ENCODE peak calls at places on chromosome 18, in seven cellular contexts. B is lower lobe of right lung; J is mesenchymal stem cell; G is hippocampal formation; Z is M059J; W is effector memory CD4-positive, alpha-beta T cell; O is IMR-90. H is an unnamed sample.

GRCh38 chr18:45728341-45729010 is 4.5 kb downstream of the SLC14A1 start:
- DNase-seq in B (no peak), J (no peak), G (no peak), Z (peak; percentile 17), W (no peak), O (peak; percentile 56), H (no peak)

GRCh38 chr18:9550413-9550812 is 63.9 kb downstream of the PPP4R1 start:
- DNase-seq in B (no peak), J (no peak), G (no peak), Z (no peak), W (no peak), O (no peak), H (no peak)

GRCh38 chr18:12907258-12907925 is 23.4 kb upstream of the PTPN2 start:
- DNase-seq in B (no peak), J (no peak), G (no peak), Z (no peak), W (no peak), O (peak; percentile 72), H (no peak)

GRCh38 chr18:23291456-23292205 is 156.3 kb downstream of the CABLES1 start:
- DNase-seq in B (no peak), J (no peak), G (no peak), Z (peak; percentile 86), W (no peak), O (peak; percentile 74), H (no peak)

GRCh38 chr18:59266019-59266369 is 7.3 kb downstream of the RAX start:
- DNase-seq in B (no peak), J (no peak), G (no peak), Z (no peak), W (no peak), O (no peak), H (no peak)

GRCh38 chr18:35478520-35479435 is 19.0 kb downstream of the INO80C start:
- DNase-seq in B (no peak), J (peak; percentile 98), G (peak; percentile 7), Z (peak; percentile 91), W (no peak), O (peak; percentile 86), H (peak; percentile 83)

GRCh38 chr18:72456802-72457201 is 87.3 kb downstream of the CBLN2 start:
- DNase-seq in B (no peak), J (no peak), G (no peak), Z (no peak), W (no peak), O (peak; percentile 14), H (no peak)

GRCh38 chr18:2826581-2826980 is 20.2 kb upstream of the EMILIN2 start:
- DNase-seq in B (no peak), J (no peak), G (no peak), Z (no peak), W (no peak), O (no peak), H (no peak)

GRCh38 chr18:49183921-49184320 is 233.2 kb upstream of the SMAD7 start:
- DNase-seq in B (no peak), J (peak; percentile 26), G (no peak), Z (no peak), W (no peak), O (peak; percentile 61), H (no peak)

GRCh38 chr18:73733376-73733775 is 414.3 kb downstream of the FBXO15 start:
- DNase-seq in B (no peak), J (no peak), G (no peak), Z (no peak), W (no peak), O (peak; percentile 18), H (no peak)

GRCh38 chr18:2902327-2902726 is 55.5 kb downstream of the EMILIN2 start:
- DNase-seq in B (no peak), J (no peak), G (no peak), Z (no peak), W (no peak), O (no peak), H (no peak)

GRCh38 chr18:4020026-4020425 is 435.1 kb downstream of the DLGAP1 start:
- DNase-seq in B (no peak), J (no peak), G (no peak), Z (no peak), W (no peak), O (no peak), H (no peak)

GRCh38 chr18:48529796-48530195 is 9.0 kb upstream of the CTIF start:
- DNase-seq in B (no peak), J (peak; percentile 77), G (no peak), Z (peak; percentile 94), W (no peak), O (peak; percentile 77), H (no peak)

GRCh38 chr18:26655614-26656400 is 107.5 kb upstream of the KCTD1 start:
- DNase-seq in B (peak; percentile 73), J (peak; percentile 49), G (peak; percentile 52), Z (peak; percentile 60), W (no peak), O (peak; percentile 11), H (no peak)

GRCh38 chr18:3710712-3711269 is 260.8 kb downstream of the TGIF1 start:
- DNase-seq in B (peak; percentile 72), J (no peak), G (no peak), Z (peak; percentile 74), W (no peak), O (no peak), H (peak; percentile 75)

GRCh38 chr18:48948112-48949050 is 2.4 kb downstream of the SMAD7 start:
- DNase-seq in B (peak; percentile 76), J (peak; percentile 87), G (peak; percentile 57), Z (peak; percentile 86), W (peak; percentile 48), O (peak; percentile 86), H (no peak)

GRCh38 chr18:44051088-44051487 is 629.6 kb upstream of the SETBP1 start:
- DNase-seq in B (no peak), J (no peak), G (no peak), Z (no peak), W (no peak), O (no peak), H (no peak)

GRCh38 chr18:79962835-79963657 is 1.4 kb upstream of the HSBP1L1 start:
- DNase-seq in B (no peak), J (no peak), G (no peak), Z (no peak), W (peak; percentile 43), O (no peak), H (no peak)

GRCh38 chr18:48085781-48086487 is 155.5 kb upstream of the SMAD2 start:
- DNase-seq in B (no peak), J (no peak), G (no peak), Z (peak; percentile 14), W (no peak), O (no peak), H (no peak)

GRCh38 chr18:45284174-45284573 is 331.1 kb upstream of the SLC14A2 start:
- DNase-seq in B (no peak), J (no peak), G (no peak), Z (no peak), W (no peak), O (no peak), H (no peak)

GRCh38 chr18:59795882-59796281 is 98.7 kb upstream of the CCBE1 start:
- DNase-seq in B (no peak), J (no peak), G (no peak), Z (no peak), W (no peak), O (no peak), H (no peak)

GRCh38 chr18:45686892-45687611 is 36.9 kb upstream of the SLC14A1 start:
- DNase-seq in B (peak; percentile 72), J (no peak), G (no peak), Z (no peak), W (peak; percentile 48), O (no peak), H (peak; percentile 79)

GRCh38 chr18:21053127-21053526 is 58.5 kb downstream of the ROCK1 start:
- DNase-seq in B (no peak), J (peak; percentile 88), G (peak; percentile 75), Z (peak; percentile 34), W (no peak), O (peak; percentile 90), H (no peak)

GRCh38 chr18:8385400-8385799 is 223.8 kb upstream of the RAB12 start:
- DNase-seq in B (no peak), J (no peak), G (no peak), Z (no peak), W (no peak), O (no peak), H (no peak)

GRCh38 chr18:55314615-55315237 is 273.3 kb downstream of the TCF4 start:
- DNase-seq in B (no peak), J (no peak), G (no peak), Z (no peak), W (no peak), O (no peak), H (no peak)

GRCh38 chr18:61535401-61535800 is 202.2 kb downstream of the CDH20 start:
- DNase-seq in B (no peak), J (no peak), G (no peak), Z (no peak), W (no peak), O (no peak), H (no peak)

GRCh38 chr18:49632588-49632987 is 70.7 kb downstream of the LIPG start:
- DNase-seq in B (no peak), J (no peak), G (no peak), Z (no peak), W (no peak), O (no peak), H (no peak)

GRCh38 chr18:48956378-48956777 is 5.6 kb upstream of the SMAD7 start:
- DNase-seq in B (no peak), J (peak; percentile 84), G (no peak), Z (peak; percentile 65), W (no peak), O (peak; percentile 78), H (no peak)

GRCh38 chr18:71583291-71583690 is 960.9 kb downstream of the CBLN2 start:
- DNase-seq in B (no peak), J (no peak), G (no peak), Z (no peak), W (no peak), O (no peak), H (no peak)

GRCh38 chr18:13605477-13605876 is 120.9 kb downstream of the FAM210A start:
- DNase-seq in B (no peak), J (no peak), G (no peak), Z (no peak), W (no peak), O (no peak), H (no peak)

GRCh38 chr18:44759925-44760342 is 79.2 kb downstream of the SETBP1 start:
- DNase-seq in B (no peak), J (no peak), G (no peak), Z (no peak), W (no peak), O (no peak), H (no peak)

GRCh38 chr18:25453556-25454269 is 101.7 kb upstream of the ZNF521 start:
- DNase-seq in B (no peak), J (peak; percentile 38), G (no peak), Z (peak; percentile 66), W (no peak), O (peak; percentile 79), H (no peak)

GRCh38 chr18:51051105-51051712 is 21.2 kb downstream of the SMAD4 start:
- DNase-seq in B (no peak), J (peak; percentile 73), G (peak; percentile 64), Z (peak; percentile 55), W (no peak), O (peak; percentile 65), H (no peak)

GRCh38 chr18:45689386-45689785 is 34.6 kb upstream of the SLC14A1 start:
- DNase-seq in B (no peak), J (no peak), G (no peak), Z (no peak), W (no peak), O (no peak), H (no peak)